ENCODE peak calls at places on chromosomes 2 and 18, in eight cellular contexts. Q, X, N, K, Z, E, U and R are unnamed samples.

GRCh38 chr2:27020337-27020948 is 12.3 kb upstream of the TMEM214 start:
- DNase-seq in Q (peak), X (peak), N (no peak), K (no peak), Z (no peak), E (no peak), U (no peak), R (no peak)

GRCh38 chr18:9101730-9102390 is 639 bp upstream of the NDUFV2 start:
- DNase-seq in Q (peak), X (no peak), N (peak), K (no peak), Z (no peak), E (no peak), U (no peak), R (no peak)

GRCh38 chr18:36808681-36809080 is 20.1 kb downstream of the TPGS2 start:
- DNase-seq in Q (no peak), X (no peak), N (peak), K (no peak), Z (no peak), E (no peak), U (no peak), R (no peak)

GRCh38 chr2:64442277-64442676 is 11.7 kb upstream of the LGALSL start:
- DNase-seq in Q (no peak), X (no peak), N (no peak), K (no peak), Z (no peak), E (no peak), U (no peak), R (no peak)

GRCh38 chr2:199987586-199987985 is 32.2 kb downstream of the MAIP1 start:
- DNase-seq in Q (no peak), X (no peak), N (no peak), K (no peak), Z (no peak), E (no peak), U (no peak), R (no peak)

GRCh38 chr2:97660775-97661417 is 2.9 kb downstream of the ACTR1B start:
- DNase-seq in Q (no peak), X (no peak), N (no peak), K (no peak), Z (no peak), E (no peak), U (no peak), R (no peak)

GRCh38 chr2:105813405-105813804 is 68.7 kb downstream of the NCK2 start:
- DNase-seq in Q (no peak), X (no peak), N (no peak), K (no peak), Z (no peak), E (no peak), U (no peak), R (no peak)

GRCh38 chr18:5309888-5310470 is 14.5 kb upstream of the ZBTB14 start:
- DNase-seq in Q (no peak), X (no peak), N (no peak), K (no peak), Z (no peak), E (peak), U (no peak), R (no peak)

GRCh38 chr2:209771474-209772292 is at the start of gene UNC80:
- DNase-seq in Q (peak), X (no peak), N (no peak), K (peak), Z (peak), E (no peak), U (peak), R (peak)

GRCh38 chr2:27407798-27408491 is 1.4 kb downstream of the PPM1G start:
- DNase-seq in Q (no peak), X (no peak), N (peak), K (peak), Z (no peak), E (no peak), U (no peak), R (peak)

GRCh38 chr2:234463626-234464290 is 33.1 kb downstream of the ARL4C start:
- DNase-seq in Q (no peak), X (no peak), N (no peak), K (no peak), Z (no peak), E (peak), U (no peak), R (no peak)

GRCh38 chr2:151306621-151307020 is 17.2 kb upstream of the NMI start:
- DNase-seq in Q (no peak), X (no peak), N (peak), K (no peak), Z (no peak), E (no peak), U (no peak), R (no peak)

GRCh38 chr2:37872192-37872545 is 52.9 kb upstream of the RMDN2 start:
- DNase-seq in Q (no peak), X (no peak), N (no peak), K (no peak), Z (no peak), E (no peak), U (no peak), R (no peak)

GRCh38 chr18:73715228-73715670 is 432.4 kb downstream of the FBXO15 start:
- DNase-seq in Q (no peak), X (no peak), N (no peak), K (no peak), Z (no peak), E (no peak), U (no peak), R (no peak)

GRCh38 chr18:54119524-54120019 is 104.9 kb downstream of the MBD2 start:
- DNase-seq in Q (no peak), X (no peak), N (peak), K (peak), Z (no peak), E (no peak), U (no peak), R (peak)

GRCh38 chr18:10499230-10499629 is 26.6 kb upstream of the NAPG start:
- DNase-seq in Q (no peak), X (no peak), N (no peak), K (no peak), Z (no peak), E (no peak), U (no peak), R (no peak)

GRCh38 chr18:75307530-75307929 is 96.9 kb downstream of the TSHZ1 start:
- DNase-seq in Q (no peak), X (no peak), N (no peak), K (no peak), Z (no peak), E (no peak), U (no peak), R (no peak)

GRCh38 chr2:12277305-12278034 is 439.3 kb upstream of the TRIB2 start:
- DNase-seq in Q (no peak), X (no peak), N (no peak), K (no peak), Z (no peak), E (no peak), U (no peak), R (no peak)

GRCh38 chr2:60518567-60518966 is 34.9 kb downstream of the BCL11A start:
- DNase-seq in Q (no peak), X (peak), N (no peak), K (no peak), Z (no peak), E (no peak), U (no peak), R (no peak)

GRCh38 chr2:98123286-98123685 is 36.3 kb downstream of the VWA3B start:
- DNase-seq in Q (no peak), X (no peak), N (no peak), K (no peak), Z (peak), E (no peak), U (no peak), R (no peak)

GRCh38 chr18:37484893-37485834 is 80.4 kb downstream of the CELF4 start:
- DNase-seq in Q (no peak), X (no peak), N (no peak), K (peak), Z (no peak), E (no peak), U (no peak), R (peak)

GRCh38 chr2:192414794-192415193 is 220.1 kb upstream of the TMEFF2 start:
- DNase-seq in Q (no peak), X (no peak), N (no peak), K (no peak), Z (peak), E (no peak), U (peak), R (no peak)

GRCh38 chr18:8657873-8658521 is 47.4 kb upstream of the MTCL1 start:
- DNase-seq in Q (no peak), X (no peak), N (no peak), K (no peak), Z (no peak), E (no peak), U (no peak), R (no peak)

GRCh38 chr2:32522770-32523169 is 105.1 kb upstream of the TTC27 start:
- DNase-seq in Q (no peak), X (no peak), N (peak), K (no peak), Z (no peak), E (no peak), U (no peak), R (no peak)

GRCh38 chr2:172106128-172106961 is 3.6 kb upstream of the DLX2 start:
- DNase-seq in Q (no peak), X (no peak), N (peak), K (peak), Z (no peak), E (no peak), U (no peak), R (no peak)

GRCh38 chr2:40041983-40042382 is 262.9 kb upstream of the THUMPD2 start:
- DNase-seq in Q (no peak), X (no peak), N (peak), K (no peak), Z (no peak), E (no peak), U (no peak), R (no peak)

GRCh38 chr2:44352510-44352909 is 8.8 kb downstream of the PREPL start:
- DNase-seq in Q (no peak), X (no peak), N (no peak), K (no peak), Z (no peak), E (no peak), U (no peak), R (no peak)

GRCh38 chr18:75341267-75341666 is 86.2 kb downstream of the SMIM21 start:
- DNase-seq in Q (no peak), X (no peak), N (no peak), K (no peak), Z (no peak), E (no peak), U (no peak), R (no peak)

GRCh38 chr2:105714141-105714540 is 30.6 kb upstream of the NCK2 start:
- DNase-seq in Q (no peak), X (no peak), N (no peak), K (no peak), Z (no peak), E (no peak), U (no peak), R (no peak)

GRCh38 chr2:176395273-176395854 is 126.1 kb downstream of the MTX2 start:
- DNase-seq in Q (no peak), X (no peak), N (no peak), K (no peak), Z (no peak), E (no peak), U (no peak), R (no peak)

GRCh38 chr2:15668611-15669305 is 77.1 kb downstream of the DDX1 start:
- DNase-seq in Q (no peak), X (no peak), N (peak), K (no peak), Z (no peak), E (no peak), U (no peak), R (no peak)

GRCh38 chr18:12520442-12520992 is 112.8 kb downstream of the PRELID3A start:
- DNase-seq in Q (no peak), X (no peak), N (no peak), K (no peak), Z (no peak), E (no peak), U (no peak), R (no peak)

GRCh38 chr2:223896751-223897320 is 48.3 kb downstream of the WDFY1 start:
- DNase-seq in Q (no peak), X (no peak), N (no peak), K (no peak), Z (no peak), E (no peak), U (no peak), R (no peak)

GRCh38 chr2:32864761-32865160 is 82.0 kb upstream of the LTBP1 start:
- DNase-seq in Q (no peak), X (no peak), N (peak), K (no peak), Z (no peak), E (no peak), U (no peak), R (no peak)

GRCh38 chr18:27762054-27762453 is 414.9 kb downstream of the CDH2 start:
- DNase-seq in Q (no peak), X (no peak), N (no peak), K (no peak), Z (no peak), E (no peak), U (no peak), R (no peak)

DNA sequence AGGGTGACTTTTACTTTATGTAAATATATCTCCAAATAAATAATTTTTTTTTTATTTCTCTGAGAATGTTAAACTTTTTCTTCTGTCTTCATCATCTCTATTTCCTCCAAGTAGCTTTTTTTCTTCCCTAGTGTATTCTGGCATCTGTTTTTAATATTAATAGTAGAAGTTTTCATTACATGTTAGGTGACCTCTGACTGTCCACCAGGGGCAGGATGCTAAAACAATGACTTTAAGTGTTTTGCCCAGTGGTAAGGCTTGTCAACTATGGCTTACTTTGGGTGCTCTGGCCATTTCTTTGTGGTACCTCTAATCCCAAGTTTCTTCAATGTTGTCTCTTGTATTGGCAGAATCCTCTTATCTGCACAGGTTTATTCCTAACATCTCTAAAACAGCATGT is 127.1 kb downstream of the SRBD1 start:
- DNase-seq in Q (no peak), X (no peak), N (peak), K (no peak), Z (no peak), E (no peak), U (no peak), R (no peak)
- TF ChIP-seq CTCF in Q (no peak), X (no peak), N (peak), K (peak), Z (peak), E (no peak), U (no peak), R (peak)

GRCh38 chr2:120204022-120204405 is 19.2 kb downstream of the TMEM185B start:
- DNase-seq in Q (no peak), X (no peak), N (no peak), K (no peak), Z (no peak), E (no peak), U (no peak), R (no peak)
- TF ChIP-seq CTCF in Q (no peak), X (no peak), N (peak), K (no peak), Z (no peak), E (no peak), U (no peak), R (no peak)

GRCh38 chr2:96549967-96550786 is 13.6 kb downstream of the ARID5A start:
- DNase-seq in Q (peak), X (no peak), N (no peak), K (no peak), Z (peak), E (no peak), U (no peak), R (peak)
- TF ChIP-seq CTCF in Q (peak), X (peak), N (peak), K (peak), Z (peak), E (no peak), U (peak), R (peak)

DNA sequence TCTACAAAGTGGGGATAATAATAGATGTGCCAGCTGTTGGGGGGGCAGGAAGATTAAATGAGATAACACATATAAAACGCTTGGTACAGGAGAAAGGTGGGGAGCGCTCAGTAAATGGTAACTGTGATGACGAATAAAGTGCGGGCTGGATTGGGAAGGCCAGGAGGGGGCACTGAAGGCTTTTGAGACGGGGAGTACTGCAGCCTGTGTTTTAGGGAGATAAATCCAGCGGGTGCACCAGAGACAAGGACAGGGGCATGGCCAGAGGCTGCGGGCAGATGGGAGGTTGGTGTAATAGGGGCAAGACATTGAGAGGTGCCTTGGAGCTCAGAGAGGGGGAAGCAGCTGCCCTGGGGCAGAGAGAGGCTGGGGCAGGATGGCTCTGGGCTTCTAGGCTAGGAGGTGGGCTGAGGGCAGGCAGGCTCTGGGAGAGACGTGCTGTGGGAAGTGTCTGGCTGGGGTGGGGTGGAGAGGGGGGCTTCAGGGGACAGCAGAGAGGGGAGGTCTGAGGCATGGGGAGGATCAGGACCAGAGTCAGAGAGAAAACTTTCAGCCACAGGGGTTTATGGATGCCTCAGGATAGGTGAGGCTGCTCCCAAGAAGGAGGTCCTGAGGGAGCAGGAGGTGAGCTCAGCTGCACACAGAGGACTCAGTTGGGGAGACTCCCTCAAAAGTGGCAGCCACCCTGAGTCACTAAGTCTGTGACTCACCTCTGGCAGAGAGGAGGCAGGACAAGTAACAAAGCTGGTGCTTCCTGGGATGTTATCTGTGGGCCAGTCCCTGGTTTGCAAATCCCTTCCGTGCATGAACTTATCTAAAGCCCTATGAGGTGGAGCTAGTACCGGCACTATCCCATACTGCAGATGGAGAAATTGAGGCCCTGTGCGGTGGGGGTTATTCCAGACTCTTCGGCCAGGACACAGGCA is 18.9 kb downstream of the TEX44 start:
- DNase-seq in Q (peak), X (peak), N (peak), K (no peak), Z (no peak), E (peak), U (no peak), R (peak)
- TF ChIP-seq CTCF in Q (peak), X (peak), N (no peak), K (peak), Z (no peak), E (no peak), U (no peak), R (no peak)

GRCh38 chr2:43165378-43166025 is 60.9 kb downstream of the ZFP36L2 start:
- DNase-seq in Q (no peak), X (no peak), N (no peak), K (no peak), Z (no peak), E (no peak), U (no peak), R (peak)
- TF ChIP-seq CTCF in Q (no peak), X (no peak), N (peak), K (peak), Z (no peak), E (no peak), U (no peak), R (peak)

GRCh38 chr2:467543-467891 is 179.6 kb upstream of the ALKAL2 start:
- DNase-seq in Q (no peak), X (no peak), N (no peak), K (no peak), Z (no peak), E (no peak), U (no peak), R (no peak)

GRCh38 chr2:467892-468630 is 180.2 kb upstream of the ALKAL2 start:
- DNase-seq in Q (no peak), X (no peak), N (no peak), K (no peak), Z (no peak), E (no peak), U (no peak), R (peak)

GRCh38 chr2:467101-467500 is 179.2 kb upstream of the ALKAL2 start:
- DNase-seq in Q (no peak), X (no peak), N (no peak), K (no peak), Z (no peak), E (no peak), U (no peak), R (no peak)

GRCh38 chr2:460861-461260 is 173.0 kb upstream of the ALKAL2 start:
- DNase-seq in Q (no peak), X (no peak), N (no peak), K (no peak), Z (no peak), E (peak), U (no peak), R (no peak)

DNA sequence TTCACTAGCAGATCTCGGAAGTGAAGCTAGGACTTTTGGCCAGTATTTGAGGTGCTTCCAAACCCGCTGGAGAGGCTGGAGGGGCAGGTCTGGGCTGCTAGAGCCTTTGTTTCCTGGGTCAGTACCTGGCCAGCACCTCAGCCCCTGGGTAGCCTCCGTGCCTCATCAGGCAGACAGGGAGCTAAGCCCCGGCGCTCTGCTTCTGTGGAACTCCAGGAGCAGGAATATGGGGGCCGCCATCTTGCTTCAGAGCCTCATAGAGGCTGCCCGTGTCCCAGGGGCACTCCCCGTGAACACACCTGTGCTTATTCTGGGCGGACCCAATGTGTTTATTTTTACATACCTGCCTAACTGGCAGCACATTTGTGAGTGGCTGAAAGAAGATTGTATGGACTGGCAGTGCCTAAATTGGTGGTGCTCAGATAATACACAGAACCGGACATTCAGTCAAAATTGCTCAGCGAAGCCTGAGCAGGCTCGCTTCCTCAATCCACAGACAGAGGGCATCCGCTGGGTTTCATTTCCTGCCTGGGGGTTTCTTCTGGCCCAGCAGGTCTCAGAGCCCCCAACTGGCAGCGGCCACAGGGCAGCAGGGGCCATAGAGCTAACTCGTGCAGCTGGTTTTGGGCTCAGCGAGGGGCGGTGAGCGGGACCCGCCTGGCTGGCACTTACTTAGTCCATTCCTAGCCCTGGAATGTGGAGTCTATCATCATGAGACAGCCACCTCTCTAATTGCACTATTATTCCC is 176.8 kb upstream of the ALKAL2 start:
- DNase-seq in Q (no peak), X (no peak), N (no peak), K (no peak), Z (no peak), E (no peak), U (no peak), R (no peak)
- TF ChIP-seq CTCF in Q (no peak), X (no peak), N (no peak), K (no peak), Z (no peak), E (no peak), U (no peak), R (no peak)